ENCODE peak calls at places on chromosomes 6 and 20, in seven cellular contexts. C, N, W, K, O, E and J are unnamed samples. For H3K4me1, the result is how much of the 10 kb centered on the place peaks cover.

GRCh38 chr20:36179170-36179945 is 24.8 kb downstream of the EPB41L1 start:
- DNase-seq in C (no peak), N (no peak), W (no peak), K (no peak), O (no peak), E (no peak), J (no peak)

GRCh38 chr20:36579996-36580545 is 6.7 kb downstream of the TGIF2 start:
- DNase-seq in C (no peak), N (no peak), W (no peak), K (no peak), O (no peak), E (peak), J (no peak)

GRCh38 chr20:35091808-35092523 is 641 bp downstream of the TRPC4AP start:
- DNase-seq in C (no peak), N (no peak), W (no peak), K (no peak), O (peak), E (peak), J (no peak)

GRCh38 chr6:107709341-107709740 is 114.8 kb downstream of the SCML4 start:
- DNase-seq in C (no peak), N (no peak), W (no peak), K (no peak), O (no peak), E (no peak), J (no peak)

GRCh38 chr6:14211596-14211961 is 94.0 kb downstream of the CD83 start:
- DNase-seq in C (no peak), N (no peak), W (peak), K (peak), O (peak), E (peak), J (peak)

GRCh38 chr6:9783567-9783966 is 631.3 kb downstream of the TFAP2A start:
- DNase-seq in C (no peak), N (no peak), W (no peak), K (no peak), O (no peak), E (no peak), J (no peak)

GRCh38 chr6:53312355-53312754 is 36.4 kb downstream of the ELOVL5 start:
- DNase-seq in C (no peak), N (no peak), W (no peak), K (no peak), O (no peak), E (no peak), J (no peak)

GRCh38 chr6:13152804-13153203 is 175.5 kb downstream of the TBC1D7 start:
- DNase-seq in C (no peak), N (no peak), W (no peak), K (no peak), O (no peak), E (no peak), J (no peak)

GRCh38 chr20:21583486-21584168 is 69.8 kb upstream of the NKX2-2 start:
- DNase-seq in C (no peak), N (no peak), W (no peak), K (no peak), O (no peak), E (no peak), J (no peak)

GRCh38 chr20:11791316-11792228 is 126.1 kb upstream of the BTBD3 start:
- DNase-seq in C (peak), N (peak), W (peak), K (no peak), O (no peak), E (no peak), J (no peak)

GRCh38 chr6:169669889-169670288 is 31.9 kb downstream of the WDR27 start:
- DNase-seq in C (no peak), N (no peak), W (no peak), K (no peak), O (no peak), E (no peak), J (no peak)

GRCh38 chr6:16332175-16332542 is 93.8 kb downstream of the GMPR start:
- DNase-seq in C (peak), N (peak), W (peak), K (peak), O (peak), E (peak), J (peak)

DNA sequence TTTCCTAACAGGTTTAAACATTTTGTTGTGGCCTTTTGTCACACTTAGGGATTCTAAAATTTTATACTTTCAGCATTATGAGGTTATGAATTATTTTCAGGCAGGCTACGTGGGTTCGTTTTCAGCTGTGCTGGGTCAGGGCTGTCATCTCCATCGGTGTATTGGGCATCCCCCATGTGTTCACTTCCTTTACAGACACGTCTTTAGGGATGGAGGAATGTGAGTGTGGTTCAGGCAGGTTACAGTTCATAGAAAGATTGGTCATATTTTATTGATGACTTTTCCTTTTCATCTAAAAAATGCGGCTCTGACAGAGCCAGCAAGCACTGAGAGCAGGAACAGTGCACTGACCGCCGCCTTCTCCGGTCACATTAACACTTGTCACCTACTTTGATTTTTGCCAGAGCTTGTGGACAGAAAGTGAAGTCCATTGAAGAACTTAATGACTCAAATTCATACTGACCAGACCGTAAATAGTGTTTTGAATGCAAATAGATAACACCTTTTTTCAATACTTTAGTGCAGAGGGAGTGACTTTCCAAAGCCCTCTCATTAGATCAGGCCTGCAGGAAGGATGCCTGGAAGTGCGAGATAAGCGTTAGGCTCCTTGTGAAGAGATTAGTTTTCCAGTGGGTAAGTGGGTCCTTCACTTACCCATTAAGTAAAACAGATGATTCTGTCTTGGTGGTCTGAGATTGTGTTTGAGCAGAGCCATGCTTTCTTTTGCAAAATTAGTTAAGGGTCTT is 113.1 kb downstream of the TIAM2 start:
- DNase-seq in C (no peak), N (no peak), W (no peak), K (no peak), O (no peak), E (no peak), J (no peak)
- H3K4me3 ChIP-seq in C (no peak), N (no peak), W (no peak), K (no peak), O (peak), E (no peak), J (no peak)

DNA sequence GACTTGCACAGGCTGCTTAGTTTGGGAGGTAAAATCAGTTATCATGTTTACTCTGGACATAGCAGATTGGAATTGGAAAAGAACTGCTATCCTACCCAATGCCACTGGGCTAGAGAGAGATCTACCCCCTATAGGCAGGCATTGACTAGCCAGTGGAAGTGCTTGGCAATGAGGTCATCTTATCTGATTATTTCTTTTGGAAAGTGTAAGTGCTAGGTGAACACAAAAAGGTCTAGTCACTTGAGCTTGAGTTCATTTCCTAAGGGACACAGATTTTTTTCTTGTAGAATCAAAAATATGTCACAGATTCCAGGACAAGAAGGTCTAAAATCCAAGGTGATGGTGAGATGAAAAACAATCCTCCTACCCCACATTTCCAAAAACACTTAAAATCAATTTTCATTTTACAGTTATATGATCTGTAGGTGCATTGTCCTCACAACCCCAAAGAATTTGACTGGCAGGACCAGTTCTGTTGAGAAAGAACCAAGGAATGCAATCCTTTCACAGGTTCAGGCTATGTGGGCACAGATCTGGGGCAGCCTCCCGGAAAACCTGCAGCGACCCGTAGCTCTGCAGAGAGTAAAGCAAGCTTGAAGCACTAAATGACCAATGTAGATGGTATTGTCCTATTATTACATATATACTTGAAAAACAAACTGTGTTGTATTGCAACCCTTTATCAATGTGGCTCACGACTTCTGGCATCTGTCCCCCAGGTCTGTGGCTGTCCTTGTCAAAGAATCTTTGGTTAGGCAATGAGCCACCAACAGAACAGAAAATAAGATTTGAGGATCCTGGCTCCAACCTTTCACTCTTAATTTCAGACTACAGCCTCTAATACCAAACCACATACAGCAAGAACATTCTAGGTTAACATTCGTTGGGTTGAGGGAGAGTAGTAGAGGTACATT is 67.3 kb upstream of the ADTRP start:
- DNase-seq in C (no peak), N (no peak), W (peak), K (no peak), O (no peak), E (no peak), J (no peak)
- H3K4me1 ChIP-seq in C (under half), N (under half), W (under half), K (under half), O (under half), E (under half), J (under half)

DNA sequence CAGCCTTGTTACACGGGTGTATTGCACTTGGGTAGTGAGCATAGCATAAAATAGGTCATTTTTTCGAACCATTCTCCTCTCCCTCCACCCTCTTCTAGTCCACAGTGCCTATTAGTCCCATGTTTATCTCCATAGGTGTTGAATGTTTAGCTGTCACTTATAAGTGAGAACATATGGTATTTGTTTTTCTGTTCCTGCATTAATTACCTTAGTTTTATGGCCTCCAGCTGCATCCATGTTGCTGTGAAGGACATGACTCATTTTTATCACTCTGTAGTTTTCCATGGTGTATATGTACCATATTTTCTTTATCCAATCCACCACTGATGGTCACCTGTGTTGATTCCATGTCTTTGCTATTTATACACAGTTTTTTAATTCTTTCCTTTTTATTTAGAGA is 889.5 kb downstream of the EYS start:
- DNase-seq in C (no peak), N (no peak), W (no peak), K (no peak), O (no peak), E (no peak), J (no peak)
- H3K4me3 ChIP-seq in C (no peak), N (no peak), W (no peak), K (no peak), O (no peak), E (no peak), J (no peak)

DNA sequence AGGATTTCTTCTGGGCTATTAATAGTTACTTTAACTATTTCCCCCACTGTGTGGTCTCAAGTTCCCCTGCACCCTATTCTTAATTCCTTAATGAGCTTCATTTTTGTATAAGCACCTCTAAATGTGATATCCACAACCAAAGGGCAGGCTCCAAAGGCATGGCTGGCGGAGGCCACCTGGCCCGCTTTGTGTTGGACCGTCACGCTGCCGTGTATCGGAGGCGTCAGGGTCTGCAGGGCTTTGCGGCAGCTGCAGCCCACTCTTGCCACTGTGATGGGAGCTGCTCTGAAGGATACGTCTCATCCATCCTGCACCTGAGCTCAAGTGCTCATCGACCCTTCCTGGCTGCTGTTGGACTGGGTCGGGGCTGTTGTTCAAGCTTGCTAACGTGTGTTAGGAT is 177.6 kb downstream of the ARID1B start:
- DNase-seq in C (no peak), N (no peak), W (no peak), K (no peak), O (no peak), E (no peak), J (no peak)
- H3K4me1 ChIP-seq in C (under half), N (half or more), W (half or more), K (under half), O (half or more), E (under half), J (under half)

GRCh38 chr6:147508073-147508870 is at the start of gene SAMD5:
- DNase-seq in C (peak), N (peak), W (peak), K (no peak), O (peak), E (peak), J (peak)
- H3K4me3 ChIP-seq in C (peak), N (peak), W (peak), K (peak), O (peak), E (peak), J (peak)